ENCODE peak calls at places on chromosomes 6 and 20, in nine cellular contexts. One of them, this sample, is unnamed.

GRCh38 chr6:140537834-140538680 is 1163.6 kb upstream of the CITED2 start:
- DNase-seq in endodermal cell: peak
- DNase-seq in GM12865: peak
- DNase-seq in endothelial cell of umbilical vein: peak
- DNase-seq in suprapubic skin: no peak
- DNase-seq in foreskin keratinocyte: peak
- DNase-seq in pancreas: no peak
- DNase-seq in AG04450: peak
- DNase-seq in A549: peak
- DNase-seq in this sample: no peak

GRCh38 chr6:35796236-35796635 is 887 bp downstream of the CLPS start:
- DNase-seq in pancreas: no peak
- DNase-seq in foreskin keratinocyte: peak
- DNase-seq in endodermal cell: no peak
- DNase-seq in suprapubic skin: no peak
- DNase-seq in AG04450: no peak
- DNase-seq in endothelial cell of umbilical vein: no peak
- DNase-seq in GM12865: no peak
- DNase-seq in A549: no peak
- DNase-seq in this sample: no peak

GRCh38 chr6:69732045-69732444 is 64.8 kb downstream of the LMBRD1 start:
- DNase-seq in GM12865: no peak
- DNase-seq in AG04450: no peak
- DNase-seq in endodermal cell: no peak
- DNase-seq in pancreas: no peak
- DNase-seq in foreskin keratinocyte: peak
- DNase-seq in suprapubic skin: no peak
- DNase-seq in endothelial cell of umbilical vein: no peak
- DNase-seq in A549: no peak
- DNase-seq in this sample: no peak

GRCh38 chr6:145015739-145016558 is 719.4 kb downstream of the EPM2A start:
- DNase-seq in foreskin keratinocyte: peak
- DNase-seq in AG04450: peak
- DNase-seq in endothelial cell of umbilical vein: peak
- DNase-seq in GM12865: peak
- DNase-seq in pancreas: no peak
- DNase-seq in suprapubic skin: no peak
- DNase-seq in A549: peak
- DNase-seq in endodermal cell: no peak
- DNase-seq in this sample: no peak

GRCh38 chr20:63967330-63968135 is 2.2 kb downstream of the ZNF512B start:
- DNase-seq in suprapubic skin: peak
- DNase-seq in foreskin keratinocyte: no peak
- DNase-seq in endothelial cell of umbilical vein: no peak
- DNase-seq in pancreas: peak
- DNase-seq in GM12865: no peak
- DNase-seq in AG04450: no peak
- DNase-seq in endodermal cell: no peak
- DNase-seq in A549: no peak
- DNase-seq in this sample: no peak

GRCh38 chr6:30263734-30264133 is 50.5 kb upstream of the TRIM26 start:
- DNase-seq in A549: no peak
- DNase-seq in AG04450: no peak
- DNase-seq in GM12865: no peak
- DNase-seq in pancreas: no peak
- DNase-seq in endothelial cell of umbilical vein: no peak
- DNase-seq in suprapubic skin: no peak
- DNase-seq in endodermal cell: no peak
- DNase-seq in foreskin keratinocyte: peak
- DNase-seq in this sample: no peak

GRCh38 chr6:160634706-160635105 is 29.4 kb downstream of the LPA start:
- DNase-seq in A549: no peak
- DNase-seq in endothelial cell of umbilical vein: no peak
- DNase-seq in endodermal cell: no peak
- DNase-seq in AG04450: no peak
- DNase-seq in suprapubic skin: no peak
- DNase-seq in pancreas: no peak
- DNase-seq in foreskin keratinocyte: no peak
- DNase-seq in GM12865: no peak
- DNase-seq in this sample: no peak

GRCh38 chr6:21402368-21402767 is 191.2 kb upstream of the SOX4 start:
- DNase-seq in GM12865: peak
- DNase-seq in pancreas: no peak
- DNase-seq in endothelial cell of umbilical vein: no peak
- DNase-seq in suprapubic skin: peak
- DNase-seq in AG04450: peak
- DNase-seq in foreskin keratinocyte: peak
- DNase-seq in A549: no peak
- DNase-seq in endodermal cell: peak
- DNase-seq in this sample: no peak

GRCh38 chr6:149012040-149012545 is 265.3 kb downstream of the UST start:
- DNase-seq in GM12865: no peak
- DNase-seq in endothelial cell of umbilical vein: peak
- DNase-seq in suprapubic skin: no peak
- DNase-seq in pancreas: no peak
- DNase-seq in A549: peak
- DNase-seq in AG04450: peak
- DNase-seq in foreskin keratinocyte: peak
- DNase-seq in endodermal cell: no peak
- DNase-seq in this sample: no peak

GRCh38 chr6:16904957-16905356 is 143.7 kb upstream of the ATXN1 start:
- DNase-seq in A549: no peak
- DNase-seq in pancreas: no peak
- DNase-seq in suprapubic skin: no peak
- DNase-seq in AG04450: no peak
- DNase-seq in foreskin keratinocyte: no peak
- DNase-seq in endodermal cell: no peak
- DNase-seq in GM12865: peak
- DNase-seq in endothelial cell of umbilical vein: no peak
- DNase-seq in this sample: no peak

DNA sequence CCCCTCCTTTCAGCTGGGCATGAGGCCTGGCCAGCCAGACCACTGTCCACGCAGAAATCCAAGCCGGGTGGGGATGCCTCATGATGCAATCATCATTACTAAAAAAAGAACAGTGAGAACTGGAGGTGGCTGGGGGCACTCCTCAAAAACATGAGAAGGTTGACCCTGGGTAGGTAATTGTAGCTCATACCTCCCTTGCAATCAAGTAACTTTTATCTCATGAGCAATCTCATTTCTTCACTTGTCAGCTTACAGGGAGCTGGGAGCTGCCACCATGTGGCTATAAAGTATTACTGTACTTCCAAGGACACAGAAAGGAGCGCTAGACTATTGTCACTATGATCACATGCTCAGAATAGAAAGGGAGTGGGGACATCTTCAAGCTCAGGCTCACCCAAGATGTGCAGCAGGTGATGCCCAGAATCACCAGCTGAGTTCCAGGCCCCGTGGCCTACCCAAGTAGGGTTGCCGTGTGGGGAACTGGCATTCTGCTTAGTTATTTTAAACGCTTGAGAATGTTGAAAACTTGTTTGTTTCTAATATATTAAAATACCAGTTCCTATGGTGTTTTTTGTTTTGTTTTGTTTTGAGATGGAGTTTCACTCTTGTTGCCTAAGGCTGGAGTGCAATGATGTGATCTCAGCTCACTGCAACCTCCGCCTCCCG is 3.0 kb upstream of the CDH26 start:
- DNase-seq in endothelial cell of umbilical vein: peak
- DNase-seq in foreskin keratinocyte: no peak
- DNase-seq in pancreas: no peak
- DNase-seq in GM12865: peak
- DNase-seq in A549: peak
- DNase-seq in AG04450: no peak
- DNase-seq in endodermal cell: peak
- DNase-seq in suprapubic skin: no peak
- DNase-seq in this sample: no peak
- TF ChIP-seq CTCF in endothelial cell of umbilical vein: peak
- TF ChIP-seq CTCF in foreskin keratinocyte: peak
- TF ChIP-seq CTCF in pancreas: no peak
- TF ChIP-seq CTCF in GM12865: peak
- TF ChIP-seq CTCF in A549: peak
- TF ChIP-seq CTCF in AG04450: no peak
- TF ChIP-seq CTCF in endodermal cell: peak
- TF ChIP-seq CTCF in suprapubic skin: no peak
- TF ChIP-seq CTCF in this sample: no peak

GRCh38 chr20:5789827-5790226 is 39.6 kb downstream of the SHLD1 start:
- DNase-seq in pancreas: no peak
- DNase-seq in A549: no peak
- DNase-seq in foreskin keratinocyte: no peak
- DNase-seq in suprapubic skin: no peak
- DNase-seq in endodermal cell: peak
- DNase-seq in endothelial cell of umbilical vein: no peak
- DNase-seq in AG04450: no peak
- DNase-seq in GM12865: no peak
- DNase-seq in this sample: no peak

GRCh38 chr20:5788385-5788895 is 38.2 kb downstream of the SHLD1 start:
- DNase-seq in foreskin keratinocyte: peak
- DNase-seq in suprapubic skin: peak
- DNase-seq in GM12865: peak
- DNase-seq in AG04450: peak
- DNase-seq in A549: peak
- DNase-seq in endothelial cell of umbilical vein: peak
- DNase-seq in pancreas: peak
- DNase-seq in endodermal cell: peak
- DNase-seq in this sample: peak

GRCh38 chr20:5784735-5785134 is 34.5 kb downstream of the SHLD1 start:
- DNase-seq in endothelial cell of umbilical vein: no peak
- DNase-seq in foreskin keratinocyte: peak
- DNase-seq in suprapubic skin: no peak
- DNase-seq in GM12865: no peak
- DNase-seq in pancreas: peak
- DNase-seq in endodermal cell: no peak
- DNase-seq in AG04450: no peak
- DNase-seq in A549: peak
- DNase-seq in this sample: no peak

GRCh38 chr20:5785146-5785545 is 34.9 kb downstream of the SHLD1 start:
- DNase-seq in pancreas: no peak
- DNase-seq in endodermal cell: no peak
- DNase-seq in suprapubic skin: no peak
- DNase-seq in A549: peak
- DNase-seq in GM12865: no peak
- DNase-seq in AG04450: no peak
- DNase-seq in endothelial cell of umbilical vein: no peak
- DNase-seq in foreskin keratinocyte: peak
- DNase-seq in this sample: no peak

DNA sequence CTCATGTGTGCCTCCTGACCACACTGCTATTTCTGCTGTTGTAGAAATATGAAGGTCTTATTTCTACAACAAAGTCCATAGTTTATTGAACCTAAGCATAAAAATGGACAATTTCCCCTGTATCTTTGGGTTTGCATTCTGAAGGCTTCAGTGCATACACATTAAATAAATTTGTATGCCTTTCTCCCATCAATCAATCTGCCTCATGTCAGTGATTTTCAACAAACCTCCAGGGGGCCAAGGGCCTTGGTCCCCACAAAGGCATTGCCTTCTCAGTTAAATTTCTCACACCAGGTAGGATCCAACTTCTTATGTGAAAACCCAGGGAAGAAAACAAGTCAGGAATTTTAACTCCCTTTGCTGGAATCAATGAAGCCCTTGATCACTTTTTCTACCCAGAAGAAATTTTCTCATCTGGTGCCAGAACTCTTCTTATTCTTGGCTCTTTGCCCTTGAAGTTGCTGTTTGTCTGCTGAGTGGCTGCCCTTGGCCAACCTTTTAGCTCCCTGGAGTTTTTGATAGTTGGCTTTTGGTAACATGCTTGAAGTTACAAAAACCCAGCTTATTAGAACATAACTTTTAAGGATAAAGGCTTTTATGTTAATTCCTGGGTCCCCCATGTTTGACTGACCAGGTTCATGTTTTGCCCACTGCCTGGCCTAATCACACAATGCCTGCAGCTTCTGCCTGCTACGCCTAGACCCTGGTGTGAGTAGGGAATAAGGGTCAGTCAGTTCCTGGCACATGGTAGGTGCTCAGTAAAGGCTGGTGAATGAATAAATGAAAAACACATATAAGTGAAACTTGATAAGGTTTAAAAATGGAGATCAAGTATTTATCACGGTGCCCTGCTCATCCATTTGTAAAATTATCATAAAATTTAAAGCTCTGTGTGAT is 37.0 kb downstream of the SHLD1 start:
- DNase-seq in foreskin keratinocyte: no peak
- DNase-seq in pancreas: no peak
- DNase-seq in endothelial cell of umbilical vein: peak
- DNase-seq in suprapubic skin: no peak
- DNase-seq in AG04450: no peak
- DNase-seq in A549: peak
- DNase-seq in GM12865: no peak
- DNase-seq in endodermal cell: no peak
- DNase-seq in this sample: no peak
- TF ChIP-seq CTCF in foreskin keratinocyte: no peak
- TF ChIP-seq CTCF in pancreas: no peak
- TF ChIP-seq CTCF in endothelial cell of umbilical vein: peak
- TF ChIP-seq CTCF in suprapubic skin: no peak
- TF ChIP-seq CTCF in AG04450: no peak
- TF ChIP-seq CTCF in A549: no peak
- TF ChIP-seq CTCF in GM12865: no peak
- TF ChIP-seq CTCF in endodermal cell: peak
- TF ChIP-seq CTCF in this sample: no peak

DNA sequence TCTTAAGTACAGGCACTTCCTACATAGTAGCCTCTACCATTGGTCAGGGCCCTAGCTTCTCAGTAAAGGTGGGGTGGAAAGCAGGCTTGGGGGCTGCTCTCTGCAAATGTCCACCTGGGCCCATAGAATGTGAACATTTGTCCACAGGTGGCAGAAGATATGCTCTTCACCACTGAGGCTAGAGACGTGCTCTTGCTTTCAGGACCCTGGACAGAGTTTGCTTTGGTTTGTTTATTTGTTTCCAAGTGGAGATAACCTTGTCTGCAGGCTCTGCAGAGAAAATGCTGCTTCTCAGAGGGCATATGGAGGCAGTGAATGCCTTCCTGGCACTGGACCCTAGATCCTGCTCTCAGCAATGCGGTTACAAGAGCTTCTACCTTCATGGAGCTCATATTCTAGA is 129.0 kb downstream of the F13A1 start:
- DNase-seq in suprapubic skin: no peak
- DNase-seq in AG04450: no peak
- DNase-seq in A549: no peak
- DNase-seq in foreskin keratinocyte: no peak
- DNase-seq in endodermal cell: peak
- DNase-seq in endothelial cell of umbilical vein: no peak
- DNase-seq in GM12865: peak
- DNase-seq in pancreas: no peak
- DNase-seq in this sample: no peak
- TF ChIP-seq CTCF in suprapubic skin: no peak
- TF ChIP-seq CTCF in AG04450: no peak
- TF ChIP-seq CTCF in A549: no peak
- TF ChIP-seq CTCF in foreskin keratinocyte: no peak
- TF ChIP-seq CTCF in endodermal cell: no peak
- TF ChIP-seq CTCF in endothelial cell of umbilical vein: no peak
- TF ChIP-seq CTCF in GM12865: no peak
- TF ChIP-seq CTCF in pancreas: no peak
- TF ChIP-seq CTCF in this sample: no peak

DNA sequence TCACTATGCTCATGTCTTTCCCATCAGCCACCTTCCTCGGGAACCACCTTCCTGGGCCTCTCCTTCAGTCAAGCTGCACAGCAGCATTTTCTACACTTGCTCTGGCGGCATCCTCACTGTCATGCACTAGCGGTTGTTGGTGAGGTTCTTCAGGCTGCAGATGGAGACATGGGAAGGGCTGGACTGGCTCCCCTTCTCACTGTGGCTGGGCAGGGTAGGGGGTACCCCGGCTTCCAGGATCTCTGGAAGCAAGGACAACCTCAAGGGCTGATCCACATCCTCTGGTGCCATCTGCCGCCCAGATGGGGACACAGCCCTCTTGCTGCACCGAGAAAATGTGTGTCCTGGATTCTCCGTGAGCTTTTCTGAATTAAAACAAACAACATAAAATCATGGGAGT is 180.1 kb upstream of the RNF24 start:
- DNase-seq in A549: peak
- DNase-seq in GM12865: no peak
- DNase-seq in AG04450: no peak
- DNase-seq in suprapubic skin: no peak
- DNase-seq in foreskin keratinocyte: no peak
- DNase-seq in pancreas: no peak
- DNase-seq in endodermal cell: peak
- DNase-seq in endothelial cell of umbilical vein: peak
- DNase-seq in this sample: no peak
- TF ChIP-seq CTCF in A549: peak
- TF ChIP-seq CTCF in GM12865: peak
- TF ChIP-seq CTCF in AG04450: peak
- TF ChIP-seq CTCF in suprapubic skin: peak
- TF ChIP-seq CTCF in foreskin keratinocyte: peak
- TF ChIP-seq CTCF in pancreas: no peak
- TF ChIP-seq CTCF in endodermal cell: peak
- TF ChIP-seq CTCF in endothelial cell of umbilical vein: peak
- TF ChIP-seq CTCF in this sample: no peak

This sample was measured in natural killer cell.